ENCODE peak calls at places on chromosomes 6 and 20, in nine cellular contexts. M is cardiac fibroblast; R is skeletal muscle cell; E is endothelial cell of umbilical vein; N is astrocyte of the spinal cord; F is IMR-90; P is effector memory CD4-positive, alpha-beta T cell; S is choroid plexus epithelial cell; A is NB4. I is an unnamed sample.

GRCh38 chr6:50850223-50850751 is 31.6 kb downstream of the TFAP2B start:
- DNase-seq in R (no peak), E (no peak), P (no peak), A (no peak), F (no peak), M (no peak), N (no peak), S (no peak), I (no peak)

GRCh38 chr6:105483492-105483891 is 80.6 kb upstream of the PREP start:
- DNase-seq in N (peak; percentile 61), P (no peak), E (no peak), R (peak; percentile 47), S (peak; percentile 56), F (peak; percentile 79), A (no peak), M (peak; percentile 29), I (no peak)

GRCh38 chr20:31788578-31788977 is 30.6 kb upstream of the MYLK2 start:
- DNase-seq in M (peak; percentile 31), N (no peak), F (peak; percentile 28), E (no peak), S (peak; percentile 13), P (no peak), A (peak; percentile 15), R (no peak), I (no peak)

GRCh38 chr20:47578543-47578942 is 76.9 kb downstream of the NCOA3 start:
- DNase-seq in P (no peak), N (no peak), A (no peak), R (no peak), E (peak; percentile 92), S (no peak), F (no peak), M (peak; percentile 58), I (no peak)

GRCh38 chr6:79467716-79468115 is 69.5 kb downstream of the LCA5 start:
- DNase-seq in R (no peak), F (peak; percentile 4), A (peak; percentile 16), P (no peak), E (no peak), M (no peak), S (peak; percentile 36), N (peak; percentile 43), I (no peak)

GRCh38 chr20:49656304-49656703 is 57.4 kb downstream of the B4GALT5 start:
- DNase-seq in A (no peak), N (peak; percentile 47), R (no peak), M (no peak), P (no peak), E (no peak), S (no peak), F (peak; percentile 65), I (no peak)

GRCh38 chr6:127267742-127268588 is 1.3 kb downstream of the RNF146 start:
- DNase-seq in M (no peak), A (peak; percentile 13), F (no peak), P (no peak), S (peak; percentile 12), E (peak; percentile 42), R (no peak), N (no peak), I (no peak)

GRCh38 chr6:20572940-20573339 is 38.7 kb downstream of the CDKAL1 start:
- DNase-seq in F (peak; percentile 63), M (peak; percentile 81), R (peak; percentile 60), S (peak; percentile 76), A (peak; percentile 74), N (peak; percentile 16), E (peak; percentile 79), P (no peak), I (no peak)

GRCh38 chr6:25601797-25602679 is 50.0 kb upstream of the SCGN start:
- DNase-seq in P (no peak), N (peak; percentile 66), E (peak; percentile 62), R (peak; percentile 31), S (peak; percentile 80), M (peak; percentile 77), F (peak; percentile 67), A (peak; percentile 61), I (peak; percentile 51)

GRCh38 chr6:111789593-111789992 is 83.7 kb downstream of the FYN start:
- DNase-seq in R (peak; percentile 80), S (peak; percentile 50), E (no peak), M (peak; percentile 73), N (no peak), F (peak; percentile 40), A (no peak), P (no peak), I (no peak)

GRCh38 chr6:71028236-71028876 is 71.5 kb upstream of the B3GAT2 start:
- DNase-seq in P (no peak), A (no peak), F (no peak), E (no peak), N (no peak), M (no peak), S (peak; percentile 59), R (no peak), I (no peak)

GRCh38 chr6:156242206-156242605 is 535.0 kb upstream of the ARID1B start:
- DNase-seq in P (no peak), S (no peak), R (no peak), E (no peak), M (no peak), N (no peak), F (no peak), A (no peak), I (no peak)

GRCh38 chr6:135990855-135991464 is 139.5 kb downstream of the PDE7B start:
- DNase-seq in F (no peak), M (no peak), P (no peak), A (no peak), E (no peak), S (no peak), R (no peak), N (no peak), I (no peak)

GRCh38 chr6:107936162-107936909 is 21.7 kb downstream of the SEC63 start:
- DNase-seq in M (no peak), N (no peak), A (no peak), P (no peak), E (peak; percentile 16), R (no peak), F (no peak), S (no peak), I (no peak)

GRCh38 chr6:72084992-72085569 is 198.7 kb downstream of the RIMS1 start:
- DNase-seq in S (peak; percentile 50), N (peak; percentile 40), M (peak; percentile 29), F (peak; percentile 18), E (peak; percentile 24), P (no peak), R (no peak), A (peak; percentile 35), I (peak; percentile 23)

GRCh38 chr6:150905769-150906168 is 40.3 kb downstream of the MTHFD1L start:
- DNase-seq in R (no peak), N (no peak), S (no peak), E (no peak), A (peak; percentile 25), M (no peak), F (no peak), P (no peak), I (no peak)

GRCh38 chr20:62646851-62647520 is 4.7 kb downstream of the SLCO4A1 start:
- DNase-seq in R (no peak), M (no peak), S (no peak), E (no peak), N (no peak), A (no peak), F (no peak), P (no peak), I (no peak)
- H3K4me3 ChIP-seq in R (no peak overlapping the region), M (no peak overlapping the region), S (no peak overlapping the region), E (no peak overlapping the region), N (no peak overlapping the region), A (no peak overlapping the region), F (no peak overlapping the region), P (no peak overlapping the region), I (no peak overlapping the region)

GRCh38 chr6:138594749-138595148 is 95.5 kb upstream of the NHSL1 start:
- DNase-seq in N (no peak), R (no peak), E (no peak), S (no peak), M (no peak), P (no peak), F (no peak), A (no peak), I (no peak)
- H3K4me3 ChIP-seq in N (no peak overlapping the region), R (no peak overlapping the region), E (no peak overlapping the region), S (no peak overlapping the region), M (no peak overlapping the region), P (no peak overlapping the region), F (no peak overlapping the region), A (no peak overlapping the region), I (no peak overlapping the region)

GRCh38 chr20:38645980-38646858 is 44.6 kb downstream of the ARHGAP40 start:
- DNase-seq in M (peak; percentile 66), S (peak; percentile 70), A (peak; percentile 83), N (peak; percentile 45), F (peak; percentile 50), E (peak; percentile 64), P (peak; percentile 80), R (peak; percentile 13), I (peak; percentile 16)
- H3K4me3 ChIP-seq in M (no peak overlapping the region), S (peak overlapping the region; percentile 35), A (no peak overlapping the region), N (no peak overlapping the region), F (no peak overlapping the region), E (no peak overlapping the region), P (peak overlapping the region; percentile 23), R (peak overlapping the region; percentile 29), I (no peak overlapping the region)

DNA sequence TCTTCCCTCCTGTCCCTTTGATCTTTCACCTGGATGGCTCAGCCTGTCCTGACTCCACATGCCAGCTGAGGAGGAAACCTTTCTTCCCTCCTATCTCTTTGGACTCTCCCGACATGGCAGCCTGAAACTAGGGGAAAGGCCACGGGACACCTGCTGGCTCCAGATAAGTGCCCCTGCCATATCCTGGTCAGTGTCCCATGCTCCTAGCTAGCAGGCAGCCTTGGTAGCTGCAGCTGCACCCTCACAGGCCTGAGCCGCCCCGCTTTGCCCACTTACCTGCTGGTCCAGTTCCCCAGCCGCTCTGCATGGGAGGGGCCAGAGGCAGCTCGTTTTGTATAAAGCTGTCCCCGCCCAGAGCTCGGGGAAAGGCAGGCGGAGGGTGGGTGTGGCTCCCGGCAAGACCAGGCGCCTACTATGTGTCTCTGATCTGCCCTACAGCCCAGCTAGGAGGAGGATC is 7.4 kb upstream of the SLC52A3 start:
- DNase-seq in R (no peak), F (no peak), M (no peak), S (no peak), E (no peak), A (no peak), P (no peak), N (no peak), I (no peak)
- H3K4me3 ChIP-seq in R (no peak overlapping the region), F (no peak overlapping the region), M (no peak overlapping the region), S (no peak overlapping the region), E (no peak overlapping the region), A (no peak overlapping the region), P (no peak overlapping the region), N (no peak overlapping the region), I (no peak overlapping the region)

GRCh38 chr6:24401458-24401857 is 1.3 kb upstream of the MRS2 start:
- DNase-seq in S (no peak), P (no peak), M (no peak), A (no peak), N (no peak), F (no peak), E (no peak), R (no peak), I (no peak)

GRCh38 chr6:24403501-24403824 is 727 bp downstream of the MRS2 start:
- DNase-seq in N (peak; percentile 27), M (no peak), R (no peak), P (no peak), A (no peak), S (no peak), E (no peak), F (no peak), I (no peak)

GRCh38 chr6:24408719-24409410 is 6.1 kb downstream of the MRS2 start:
- DNase-seq in R (no peak), S (no peak), P (no peak), E (no peak), N (no peak), F (no peak), A (no peak), M (no peak), I (no peak)

GRCh38 chr6:24402697-24403500 is at the start of gene MRS2:
- DNase-seq in R (peak; percentile 32), F (peak; percentile 66), E (peak; percentile 84), P (peak; percentile 60), A (peak; percentile 89), N (peak; percentile 78), M (peak; percentile 83), S (peak; percentile 83), I (peak; percentile 26)

GRCh38 chr6:24405262-24405661 is 2.5 kb downstream of the MRS2 start:
- DNase-seq in R (no peak), N (no peak), P (no peak), E (no peak), A (no peak), M (no peak), S (no peak), F (no peak), I (no peak)
- H3K4me3 ChIP-seq in R (no peak overlapping the region), N (no peak overlapping the region), P (no peak overlapping the region), E (no peak overlapping the region), A (peak overlapping the region; percentile 21), M (no peak overlapping the region), S (no peak overlapping the region), F (no peak overlapping the region), I (no peak overlapping the region)